ENCODE peak calls at places on chromosome 5, in seven cellular contexts. Q, L, S, G, H, V and M are unnamed samples.
A peak's percentile ranks its signal among the peaks of the same experiment; 100 is the strongest.

GRCh38 chr5:146059349-146060220 is 45.8 kb downstream of the PLAC8L1 start:
- DNase-seq in H (peak; percentile 56), V (peak; percentile 54), L (no peak), Q (no peak), S (peak; percentile 32), G (no peak), M (peak; percentile 39)

GRCh38 chr5:5335708-5336211 is 86.7 kb upstream of the ICE1 start:
- DNase-seq in V (peak; percentile 82), H (no peak), Q (no peak), L (no peak), S (peak; percentile 58), G (no peak), M (peak; percentile 54)

GRCh38 chr5:80140496-80140895 is 105.3 kb downstream of the THBS4 start:
- DNase-seq in Q (no peak), S (no peak), V (no peak), L (no peak), H (no peak), G (no peak), M (no peak)

GRCh38 chr5:158147227-158147626 is 288.3 kb upstream of the CLINT1 start:
- DNase-seq in S (no peak), Q (no peak), H (no peak), G (no peak), L (no peak), V (no peak), M (no peak)

GRCh38 chr5:112682621-112683061 is 55.0 kb upstream of the APC start:
- DNase-seq in H (no peak), Q (no peak), S (no peak), G (no peak), L (no peak), V (no peak), M (peak; percentile 91)

GRCh38 chr5:154241021-154241420 is 50.5 kb downstream of the GALNT10 start:
- DNase-seq in H (no peak), Q (no peak), S (no peak), G (no peak), V (no peak), L (no peak), M (no peak)

GRCh38 chr5:51986733-51987132 is 603.5 kb downstream of the ISL1 start:
- DNase-seq in Q (no peak), V (no peak), S (no peak), H (no peak), L (no peak), G (no peak), M (no peak)

GRCh38 chr5:170184007-170184687 is 48.6 kb upstream of the C5orf58 start:
- DNase-seq in V (peak; percentile 67), L (peak; percentile 21), G (no peak), Q (peak; percentile 53), H (peak; percentile 58), S (peak; percentile 76), M (peak; percentile 44)

GRCh38 chr5:170483701-170484458 is 19.9 kb upstream of the KCNIP1 start:
- DNase-seq in S (no peak), V (peak; percentile 42), Q (no peak), G (no peak), H (no peak), L (no peak), M (peak; percentile 6)

GRCh38 chr5:149257875-149258705 is 13.6 kb upstream of the AFAP1L1 start:
- DNase-seq in Q (no peak), V (peak; percentile 51), H (no peak), S (peak; percentile 65), G (no peak), L (no peak), M (peak; percentile 80)

GRCh38 chr5:34554656-34555055 is 101.5 kb upstream of the RAI14 start:
- DNase-seq in L (no peak), G (no peak), Q (no peak), V (no peak), S (no peak), H (no peak), M (no peak)

GRCh38 chr5:19531374-19531952 is 456.5 kb downstream of the CDH18 start:
- DNase-seq in G (no peak), V (no peak), S (no peak), Q (no peak), L (no peak), H (no peak), M (no peak)

GRCh38 chr5:107470007-107470582 is 200.6 kb downstream of the EFNA5 start:
- DNase-seq in S (peak; percentile 56), Q (no peak), H (no peak), L (no peak), V (no peak), G (no peak), M (no peak)

GRCh38 chr5:42302186-42302585 is 121.1 kb upstream of the GHR start:
- DNase-seq in H (no peak), V (no peak), G (no peak), L (no peak), Q (no peak), S (peak; percentile 41), M (no peak)

GRCh38 chr5:170638454-170639220 is 134.8 kb downstream of the KCNIP1 start:
- DNase-seq in H (peak; percentile 61), S (peak; percentile 70), L (peak; percentile 44), Q (peak; percentile 67), G (no peak), V (peak; percentile 66), M (peak; percentile 29)

GRCh38 chr5:39376293-39376714 is 12.0 kb upstream of the C9 start:
- DNase-seq in V (peak; percentile 68), G (no peak), L (no peak), S (peak; percentile 69), H (no peak), Q (peak; percentile 65), M (no peak)

GRCh38 chr5:157890825-157891587 is 32.1 kb upstream of the CLINT1 start:
- DNase-seq in S (no peak), V (peak; percentile 12), L (no peak), H (no peak), Q (no peak), G (no peak), M (no peak)

GRCh38 chr5:52989781-52990530 is 804 bp downstream of the ITGA2 start:
- DNase-seq in S (peak; percentile 83), L (no peak), V (peak; percentile 74), H (peak; percentile 33), Q (peak; percentile 74), G (peak; percentile 67), M (peak; percentile 57)

GRCh38 chr5:71877511-71877910 is 158.4 kb downstream of the CARTPT start:
- DNase-seq in L (no peak), H (no peak), Q (no peak), S (no peak), V (no peak), G (no peak), M (no peak)

GRCh38 chr5:14628346-14628745 is 36.2 kb upstream of the OTULIN start:
- DNase-seq in V (peak; percentile 76), G (no peak), L (no peak), H (no peak), Q (peak; percentile 38), S (peak; percentile 78), M (peak; percentile 43)

GRCh38 chr5:176611435-176611834 is 1.5 kb upstream of the GPRIN1 start:
- DNase-seq in S (peak; percentile 95), Q (peak; percentile 75), H (peak; percentile 79), L (peak; percentile 38), G (peak; percentile 76), V (peak; percentile 93), M (peak; percentile 82)

GRCh38 chr5:124583469-124584350 is 162.7 kb downstream of the ZNF608 start:
- DNase-seq in Q (peak; percentile 22), H (no peak), G (no peak), S (peak; percentile 80), L (no peak), V (peak; percentile 91), M (peak; percentile 61)

GRCh38 chr5:124104344-124104743 is 592.4 kb downstream of the CSNK1G3 start:
- DNase-seq in H (no peak), L (no peak), Q (no peak), V (no peak), S (no peak), G (no peak), M (no peak)

GRCh38 chr5:102554092-102554491 is 55.3 kb upstream of the SLCO6A1 start:
- DNase-seq in Q (no peak), S (no peak), H (no peak), V (peak; percentile 28), L (no peak), G (no peak), M (peak; percentile 16)

GRCh38 chr5:91357012-91357634 is 26.0 kb downstream of the ARRDC3 start:
- DNase-seq in Q (no peak), G (no peak), H (no peak), S (no peak), L (no peak), V (no peak), M (no peak)

DNA sequence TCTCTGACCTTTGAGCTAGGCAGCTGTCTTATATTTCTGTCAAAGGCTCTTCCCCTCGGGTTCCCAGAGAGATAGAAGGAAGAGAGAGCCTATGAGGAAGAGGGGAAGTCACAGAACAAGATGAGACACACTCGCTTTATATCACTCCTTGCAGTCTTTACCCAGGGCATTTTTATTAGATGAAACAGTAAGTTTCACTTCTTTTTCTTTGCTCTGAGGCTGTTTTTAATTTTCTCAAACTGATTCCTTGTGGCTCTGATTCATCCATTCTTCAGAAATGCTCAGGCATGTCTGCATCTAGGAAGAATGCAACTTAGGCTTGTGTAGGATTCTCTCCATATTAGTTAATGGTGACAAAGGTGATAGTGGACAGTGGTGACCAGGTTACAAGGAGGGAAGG is 132.9 kb upstream of the CHD1 start:
- DNase-seq in Q (no peak), S (peak; percentile 83), G (no peak), V (peak; percentile 50), L (no peak), H (no peak), M (peak; percentile 76)
- H3K4me3 ChIP-seq in Q (no peak overlapping the region), S (peak overlapping the region; percentile 37), G (no peak overlapping the region), V (no peak overlapping the region), L (no peak overlapping the region), H (no peak overlapping the region), M (peak overlapping the region; percentile 30)

GRCh38 chr5:35903631-35904203 is 34.7 kb downstream of the CAPSL start:
- DNase-seq in V (no peak), H (no peak), L (no peak), S (no peak), Q (no peak), G (no peak), M (no peak)

GRCh38 chr5:35899805-35900204 is 38.6 kb downstream of the CAPSL start:
- DNase-seq in H (no peak), S (no peak), V (no peak), L (no peak), Q (no peak), G (no peak), M (no peak)

GRCh38 chr5:35900997-35901396 is 37.4 kb downstream of the CAPSL start:
- DNase-seq in S (no peak), L (no peak), Q (no peak), V (no peak), G (no peak), H (no peak), M (no peak)

GRCh38 chr5:35902032-35902681 is 36.3 kb downstream of the CAPSL start:
- DNase-seq in Q (no peak), V (peak; percentile 47), S (peak; percentile 57), G (no peak), H (no peak), L (no peak), M (no peak)

GRCh38 chr5:35898952-35899351 is 39.5 kb downstream of the CAPSL start:
- DNase-seq in S (no peak), L (no peak), H (no peak), G (no peak), V (no peak), Q (no peak), M (no peak)
- TF ChIP-seq CTCF in S (no peak), L (no peak), H (no peak), G (no peak), V (no peak), Q (no peak), M (no peak)

GRCh38 chr5:159971038-159971437 is 37.9 kb upstream of the TTC1 start:
- DNase-seq in H (no peak), L (no peak), S (peak; percentile 72), G (no peak), V (peak; percentile 77), Q (no peak), M (peak; percentile 76)
- H3K4me3 ChIP-seq in H (no peak overlapping the region), L (no peak overlapping the region), S (no peak overlapping the region), G (no peak overlapping the region), V (no peak overlapping the region), Q (no peak overlapping the region), M (no peak overlapping the region)

GRCh38 chr5:151058891-151059611 is 21.8 kb downstream of the TNIP1 start:
- DNase-seq in L (no peak), H (no peak), G (no peak), Q (no peak), S (no peak), V (no peak), M (no peak)
- TF ChIP-seq CTCF in L (no peak), H (no peak), G (no peak), Q (no peak), S (no peak), V (no peak), M (no peak)